ENCODE peak calls at places on chromosomes 3 and 15, in seven cellular contexts. One of them, this sample, is unnamed.

GRCh38 chr15:69660658-69661405 is 208.2 kb downstream of the RPLP1 start:
- DNase-seq in body of pancreas: no peak
- DNase-seq in fibroblast of lung: no peak
- DNase-seq in HCT116: no peak
- DNase-seq in cardiac muscle cell: no peak
- DNase-seq in AG04450: no peak
- DNase-seq in keratinocyte: no peak
- DNase-seq in this sample: no peak

GRCh38 chr3:128555098-128555825 is 62.3 kb upstream of the GATA2 start:
- DNase-seq in body of pancreas: no peak
- DNase-seq in fibroblast of lung: no peak
- DNase-seq in HCT116: no peak
- DNase-seq in cardiac muscle cell: peak
- DNase-seq in AG04450: no peak
- DNase-seq in keratinocyte: no peak
- DNase-seq in this sample: no peak

GRCh38 chr3:76497636-76498035 is 542.3 kb upstream of the ROBO2 start:
- DNase-seq in body of pancreas: no peak
- DNase-seq in fibroblast of lung: no peak
- DNase-seq in HCT116: no peak
- DNase-seq in cardiac muscle cell: no peak
- DNase-seq in AG04450: peak
- DNase-seq in keratinocyte: peak
- DNase-seq in this sample: no peak

GRCh38 chr3:117510396-117510795 is 800.8 kb downstream of the TUSC7 start:
- DNase-seq in body of pancreas: no peak
- DNase-seq in fibroblast of lung: no peak
- DNase-seq in HCT116: no peak
- DNase-seq in cardiac muscle cell: peak
- DNase-seq in AG04450: no peak
- DNase-seq in keratinocyte: no peak
- DNase-seq in this sample: no peak

GRCh38 chr15:89760303-89761008 is 9.4 kb upstream of the MESP1 start:
- DNase-seq in body of pancreas: peak
- DNase-seq in fibroblast of lung: peak
- DNase-seq in HCT116: peak
- DNase-seq in cardiac muscle cell: peak
- DNase-seq in AG04450: no peak
- DNase-seq in keratinocyte: no peak
- DNase-seq in this sample: peak

GRCh38 chr15:26882616-26883365 is 15.9 kb downstream of the GABRA5 start:
- DNase-seq in body of pancreas: no peak
- DNase-seq in fibroblast of lung: no peak
- DNase-seq in HCT116: no peak
- DNase-seq in cardiac muscle cell: no peak
- DNase-seq in AG04450: no peak
- DNase-seq in keratinocyte: no peak
- DNase-seq in this sample: no peak

GRCh38 chr15:65957451-65957850 is 88.2 kb downstream of the RAB11A start:
- DNase-seq in body of pancreas: no peak
- DNase-seq in fibroblast of lung: no peak
- DNase-seq in HCT116: no peak
- DNase-seq in cardiac muscle cell: no peak
- DNase-seq in AG04450: no peak
- DNase-seq in keratinocyte: no peak
- DNase-seq in this sample: no peak

GRCh38 chr3:188567478-188568195 is 413.7 kb downstream of the LPP start:
- DNase-seq in body of pancreas: no peak
- DNase-seq in fibroblast of lung: peak
- DNase-seq in HCT116: no peak
- DNase-seq in cardiac muscle cell: peak
- DNase-seq in AG04450: no peak
- DNase-seq in keratinocyte: no peak
- DNase-seq in this sample: no peak

GRCh38 chr3:32106929-32107362 is 526 bp downstream of the GPD1L start:
- DNase-seq in body of pancreas: peak
- DNase-seq in fibroblast of lung: no peak
- DNase-seq in HCT116: no peak
- DNase-seq in cardiac muscle cell: peak
- DNase-seq in AG04450: no peak
- DNase-seq in keratinocyte: no peak
- DNase-seq in this sample: peak

GRCh38 chr15:42727740-42728355 is 9.1 kb downstream of the CDAN1 start:
- DNase-seq in body of pancreas: no peak
- DNase-seq in fibroblast of lung: no peak
- DNase-seq in HCT116: no peak
- DNase-seq in cardiac muscle cell: no peak
- DNase-seq in AG04450: no peak
- DNase-seq in keratinocyte: no peak
- DNase-seq in this sample: no peak

GRCh38 chr15:35505152-35505551 is 40.8 kb downstream of the DPH6 start:
- DNase-seq in body of pancreas: no peak
- DNase-seq in fibroblast of lung: no peak
- DNase-seq in HCT116: no peak
- DNase-seq in cardiac muscle cell: peak
- DNase-seq in AG04450: no peak
- DNase-seq in keratinocyte: no peak
- DNase-seq in this sample: no peak

GRCh38 chr15:59918994-59919951 is 84.8 kb upstream of the FOXB1 start:
- DNase-seq in body of pancreas: no peak
- DNase-seq in fibroblast of lung: no peak
- DNase-seq in HCT116: no peak
- DNase-seq in cardiac muscle cell: peak
- DNase-seq in AG04450: no peak
- DNase-seq in keratinocyte: peak
- DNase-seq in this sample: no peak

GRCh38 chr3:53956591-53956990 is 64.9 kb upstream of the SELENOK start:
- DNase-seq in body of pancreas: no peak
- DNase-seq in fibroblast of lung: no peak
- DNase-seq in HCT116: no peak
- DNase-seq in cardiac muscle cell: no peak
- DNase-seq in AG04450: no peak
- DNase-seq in keratinocyte: no peak
- DNase-seq in this sample: no peak

GRCh38 chr3:197125601-197126000 is 96.0 kb upstream of the MELTF start:
- DNase-seq in body of pancreas: no peak
- DNase-seq in fibroblast of lung: peak
- DNase-seq in HCT116: no peak
- DNase-seq in cardiac muscle cell: peak
- DNase-seq in AG04450: no peak
- DNase-seq in keratinocyte: no peak
- DNase-seq in this sample: no peak

GRCh38 chr15:76905855-76906254 is 715 bp upstream of the SCAPER start:
- DNase-seq in body of pancreas: no peak
- DNase-seq in fibroblast of lung: no peak
- DNase-seq in HCT116: no peak
- DNase-seq in cardiac muscle cell: peak
- DNase-seq in AG04450: no peak
- DNase-seq in keratinocyte: no peak
- DNase-seq in this sample: no peak

GRCh38 chr3:42013652-42014442 is 51.9 kb upstream of the ULK4 start:
- DNase-seq in body of pancreas: peak
- DNase-seq in fibroblast of lung: no peak
- DNase-seq in HCT116: no peak
- DNase-seq in cardiac muscle cell: no peak
- DNase-seq in AG04450: no peak
- DNase-seq in keratinocyte: no peak
- DNase-seq in this sample: peak

GRCh38 chr3:141796436-141797166 is 33.4 kb downstream of the GRK7 start:
- DNase-seq in body of pancreas: no peak
- DNase-seq in fibroblast of lung: no peak
- DNase-seq in HCT116: no peak
- DNase-seq in cardiac muscle cell: peak
- DNase-seq in AG04450: no peak
- DNase-seq in keratinocyte: no peak
- DNase-seq in this sample: no peak

GRCh38 chr3:148205945-148206845 is 491.5 kb upstream of the AGTR1 start:
- DNase-seq in body of pancreas: no peak
- DNase-seq in fibroblast of lung: peak
- DNase-seq in HCT116: no peak
- DNase-seq in cardiac muscle cell: no peak
- DNase-seq in AG04450: no peak
- DNase-seq in keratinocyte: no peak
- DNase-seq in this sample: no peak

GRCh38 chr3:71478568-71478967 is 105.0 kb downstream of the FOXP1 start:
- DNase-seq in body of pancreas: no peak
- DNase-seq in fibroblast of lung: no peak
- DNase-seq in HCT116: no peak
- DNase-seq in cardiac muscle cell: no peak
- DNase-seq in AG04450: no peak
- DNase-seq in keratinocyte: peak
- DNase-seq in this sample: no peak

GRCh38 chr3:182384182-182384581 is 409.1 kb upstream of the ATP11B start:
- DNase-seq in body of pancreas: no peak
- DNase-seq in fibroblast of lung: no peak
- DNase-seq in HCT116: no peak
- DNase-seq in cardiac muscle cell: no peak
- DNase-seq in AG04450: no peak
- DNase-seq in keratinocyte: no peak
- DNase-seq in this sample: no peak

GRCh38 chr15:80423215-80423614 is 19.0 kb downstream of the ARNT2 start:
- DNase-seq in body of pancreas: no peak
- DNase-seq in fibroblast of lung: peak
- DNase-seq in HCT116: no peak
- DNase-seq in cardiac muscle cell: peak
- DNase-seq in AG04450: peak
- DNase-seq in keratinocyte: no peak
- DNase-seq in this sample: no peak

GRCh38 chr15:35545316-35545824 is 595 bp downstream of the DPH6 start:
- DNase-seq in body of pancreas: peak
- DNase-seq in fibroblast of lung: peak
- DNase-seq in HCT116: peak
- DNase-seq in cardiac muscle cell: peak
- DNase-seq in AG04450: peak
- DNase-seq in keratinocyte: no peak
- DNase-seq in this sample: no peak

GRCh38 chr3:37666618-37667017 is 195.1 kb upstream of the CTDSPL start:
- DNase-seq in body of pancreas: no peak
- DNase-seq in fibroblast of lung: no peak
- DNase-seq in HCT116: no peak
- DNase-seq in cardiac muscle cell: no peak
- DNase-seq in AG04450: no peak
- DNase-seq in keratinocyte: no peak
- DNase-seq in this sample: no peak

GRCh38 chr3:45048244-45048643 is 22.1 kb downstream of the CLEC3B start:
- DNase-seq in body of pancreas: no peak
- DNase-seq in fibroblast of lung: no peak
- DNase-seq in HCT116: no peak
- DNase-seq in cardiac muscle cell: no peak
- DNase-seq in AG04450: no peak
- DNase-seq in keratinocyte: no peak
- DNase-seq in this sample: no peak

GRCh38 chr15:40418126-40418525 is 12.5 kb downstream of the IVD start:
- DNase-seq in body of pancreas: no peak
- DNase-seq in fibroblast of lung: no peak
- DNase-seq in HCT116: no peak
- DNase-seq in cardiac muscle cell: no peak
- DNase-seq in AG04450: no peak
- DNase-seq in keratinocyte: no peak
- DNase-seq in this sample: no peak

GRCh38 chr3:66991478-66991877 is 6.6 kb upstream of the KBTBD8 start:
- DNase-seq in body of pancreas: no peak
- DNase-seq in fibroblast of lung: peak
- DNase-seq in HCT116: no peak
- DNase-seq in cardiac muscle cell: peak
- DNase-seq in AG04450: peak
- DNase-seq in keratinocyte: no peak
- DNase-seq in this sample: no peak

GRCh38 chr3:72288955-72289707 is 504.2 kb upstream of the PROK2 start:
- DNase-seq in body of pancreas: peak
- DNase-seq in fibroblast of lung: peak
- DNase-seq in HCT116: no peak
- DNase-seq in cardiac muscle cell: peak
- DNase-seq in AG04450: peak
- DNase-seq in keratinocyte: no peak
- DNase-seq in this sample: peak

GRCh38 chr3:149375164-149375823 is 2.2 kb downstream of the TM4SF1 start:
- DNase-seq in body of pancreas: no peak
- DNase-seq in fibroblast of lung: peak
- DNase-seq in HCT116: no peak
- DNase-seq in cardiac muscle cell: peak
- DNase-seq in AG04450: no peak
- DNase-seq in keratinocyte: no peak
- DNase-seq in this sample: no peak

GRCh38 chr3:73546961-73547360 is 77.8 kb downstream of the PDZRN3 start:
- DNase-seq in body of pancreas: no peak
- DNase-seq in fibroblast of lung: peak
- DNase-seq in HCT116: no peak
- DNase-seq in cardiac muscle cell: peak
- DNase-seq in AG04450: peak
- DNase-seq in keratinocyte: peak
- DNase-seq in this sample: no peak

DNA sequence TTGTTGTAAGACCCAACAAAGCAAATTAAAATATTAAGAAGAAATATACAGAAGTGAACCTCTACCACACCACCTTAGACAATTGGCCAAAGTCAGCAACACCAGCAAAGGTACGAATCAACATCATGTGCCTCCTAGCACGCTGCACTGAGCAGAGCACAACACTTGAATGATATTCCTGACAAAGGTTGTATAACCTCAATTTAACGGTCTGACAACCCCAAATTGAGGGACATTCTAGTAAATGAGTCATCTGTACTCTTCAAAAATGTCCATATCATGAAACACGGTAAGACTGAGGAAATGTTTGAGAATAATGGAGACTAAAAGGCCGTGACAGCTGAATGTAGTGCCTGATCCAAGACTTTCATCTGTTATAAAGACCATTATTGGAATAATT is 41.3 kb upstream of the TNFSF10 start:
- DNase-seq in body of pancreas: no peak
- DNase-seq in fibroblast of lung: no peak
- DNase-seq in HCT116: no peak
- DNase-seq in cardiac muscle cell: no peak
- DNase-seq in AG04450: no peak
- DNase-seq in keratinocyte: no peak
- DNase-seq in this sample: no peak
- H3K27ac ChIP-seq in body of pancreas: no peak
- H3K27ac ChIP-seq in fibroblast of lung: no peak
- H3K27ac ChIP-seq in HCT116: no peak
- H3K27ac ChIP-seq in cardiac muscle cell: no peak
- H3K27ac ChIP-seq in AG04450: no peak
- H3K27ac ChIP-seq in keratinocyte: no peak
- H3K27ac ChIP-seq in this sample: no peak

GRCh38 chr3:195110647-195111321 is 160.2 kb downstream of the XXYLT1 start:
- DNase-seq in body of pancreas: no peak
- DNase-seq in fibroblast of lung: peak
- DNase-seq in HCT116: no peak
- DNase-seq in cardiac muscle cell: peak
- DNase-seq in AG04450: no peak
- DNase-seq in keratinocyte: no peak
- DNase-seq in this sample: no peak
- H3K27ac ChIP-seq in body of pancreas: no peak
- H3K27ac ChIP-seq in fibroblast of lung: no peak
- H3K27ac ChIP-seq in HCT116: no peak
- H3K27ac ChIP-seq in cardiac muscle cell: peak
- H3K27ac ChIP-seq in AG04450: no peak
- H3K27ac ChIP-seq in keratinocyte: no peak
- H3K27ac ChIP-seq in this sample: no peak

GRCh38 chr3:83011471-83011870 is 1250.0 kb upstream of the GBE1 start:
- DNase-seq in body of pancreas: no peak
- DNase-seq in fibroblast of lung: peak
- DNase-seq in HCT116: no peak
- DNase-seq in cardiac muscle cell: no peak
- DNase-seq in AG04450: no peak
- DNase-seq in keratinocyte: peak
- DNase-seq in this sample: no peak
- H3K27ac ChIP-seq in body of pancreas: no peak
- H3K27ac ChIP-seq in fibroblast of lung: no peak
- H3K27ac ChIP-seq in HCT116: no peak
- H3K27ac ChIP-seq in cardiac muscle cell: no peak
- H3K27ac ChIP-seq in AG04450: no peak
- H3K27ac ChIP-seq in keratinocyte: no peak
- H3K27ac ChIP-seq in this sample: no peak

GRCh38 chr15:41489641-41490040 is 4.0 kb upstream of the ITPKA start:
- DNase-seq in body of pancreas: no peak
- DNase-seq in fibroblast of lung: no peak
- DNase-seq in HCT116: no peak
- DNase-seq in cardiac muscle cell: no peak
- DNase-seq in AG04450: no peak
- DNase-seq in keratinocyte: no peak
- DNase-seq in this sample: no peak
- H3K27ac ChIP-seq in body of pancreas: no peak
- H3K27ac ChIP-seq in fibroblast of lung: no peak
- H3K27ac ChIP-seq in HCT116: no peak
- H3K27ac ChIP-seq in cardiac muscle cell: no peak
- H3K27ac ChIP-seq in AG04450: peak
- H3K27ac ChIP-seq in keratinocyte: no peak
- H3K27ac ChIP-seq in this sample: no peak